ENCODE peak calls at places on chromosomes 4 and X, in four cellular contexts. One of them, this sample, is unnamed.

GRCh38 chr4:41644288-41644914 is 104.1 kb downstream of the PHOX2B start:
- DNase-seq in B cell: no peak
- DNase-seq in NB4: no peak
- DNase-seq in activated B cell treated with CpG ODN at 0.5 μM for 24 hours: no peak
- DNase-seq in this sample: peak; percentile 87

GRCh38 chrX:46325312-46325877 is 219.8 kb downstream of the ZNF674 start:
- DNase-seq in B cell: no peak
- DNase-seq in NB4: no peak
- DNase-seq in activated B cell treated with CpG ODN at 0.5 μM for 24 hours: no peak
- DNase-seq in this sample: no peak

GRCh38 chr4:38179690-38180299 is 219.6 kb downstream of the PTTG2 start:
- DNase-seq in B cell: peak; percentile 75
- DNase-seq in NB4: peak; percentile 80
- DNase-seq in activated B cell treated with CpG ODN at 0.5 μM for 24 hours: peak; percentile 54
- DNase-seq in this sample: peak; percentile 71

GRCh38 chr4:17494258-17494657 is 17.6 kb downstream of the QDPR start:
- DNase-seq in B cell: no peak
- DNase-seq in NB4: peak; percentile 61
- DNase-seq in activated B cell treated with CpG ODN at 0.5 μM for 24 hours: no peak
- DNase-seq in this sample: no peak

GRCh38 chr4:149795256-149795655 is 20.4 kb downstream of the IQCM start:
- DNase-seq in B cell: no peak
- DNase-seq in NB4: no peak
- DNase-seq in activated B cell treated with CpG ODN at 0.5 μM for 24 hours: no peak
- DNase-seq in this sample: no peak

GRCh38 chrX:23246001-23246400 is 88.6 kb upstream of the PTCHD1 start:
- DNase-seq in B cell: no peak
- DNase-seq in NB4: no peak
- DNase-seq in activated B cell treated with CpG ODN at 0.5 μM for 24 hours: no peak
- DNase-seq in this sample: no peak

GRCh38 chr4:788636-789297 is 37.2 kb downstream of the CPLX1 start:
- DNase-seq in B cell: no peak
- DNase-seq in NB4: no peak
- DNase-seq in activated B cell treated with CpG ODN at 0.5 μM for 24 hours: no peak
- DNase-seq in this sample: no peak

GRCh38 chr4:82491251-82491960 is 61.0 kb downstream of the ENOPH1 start:
- DNase-seq in B cell: no peak
- DNase-seq in NB4: no peak
- DNase-seq in activated B cell treated with CpG ODN at 0.5 μM for 24 hours: no peak
- DNase-seq in this sample: no peak

GRCh38 chr4:115275615-115276014 is 162.2 kb upstream of the NDST4 start:
- DNase-seq in B cell: no peak
- DNase-seq in NB4: peak; percentile 59
- DNase-seq in activated B cell treated with CpG ODN at 0.5 μM for 24 hours: no peak
- DNase-seq in this sample: no peak

GRCh38 chrX:12011075-12011474 is 127.2 kb upstream of the FRMPD4 start:
- DNase-seq in B cell: no peak
- DNase-seq in NB4: no peak
- DNase-seq in activated B cell treated with CpG ODN at 0.5 μM for 24 hours: no peak
- DNase-seq in this sample: no peak

GRCh38 chr4:95045429-95045828 is 287.7 kb downstream of the BMPR1B start:
- DNase-seq in B cell: no peak
- DNase-seq in NB4: no peak
- DNase-seq in activated B cell treated with CpG ODN at 0.5 μM for 24 hours: no peak
- DNase-seq in this sample: no peak

GRCh38 chrX:43969504-43970501 is 3.4 kb downstream of the NDP start:
- DNase-seq in B cell: no peak
- DNase-seq in NB4: peak; percentile 2
- DNase-seq in activated B cell treated with CpG ODN at 0.5 μM for 24 hours: no peak
- DNase-seq in this sample: no peak

GRCh38 chrX:103276581-103277002 is at the start of gene TCEAL5:
- DNase-seq in B cell: no peak
- DNase-seq in NB4: no peak
- DNase-seq in activated B cell treated with CpG ODN at 0.5 μM for 24 hours: no peak
- DNase-seq in this sample: no peak

GRCh38 chr4:148056879-148057278 is 325.0 kb downstream of the ARHGAP10 start:
- DNase-seq in B cell: peak; percentile 84
- DNase-seq in NB4: peak; percentile 89
- DNase-seq in activated B cell treated with CpG ODN at 0.5 μM for 24 hours: peak; percentile 45
- DNase-seq in this sample: no peak

GRCh38 chrX:115913575-115913974 is 257.0 kb upstream of the AGTR2 start:
- DNase-seq in B cell: no peak
- DNase-seq in NB4: no peak
- DNase-seq in activated B cell treated with CpG ODN at 0.5 μM for 24 hours: no peak
- DNase-seq in this sample: no peak

GRCh38 chrX:20091499-20091898 is 25.2 kb downstream of the MAP7D2 start:
- DNase-seq in B cell: no peak
- DNase-seq in NB4: no peak
- DNase-seq in activated B cell treated with CpG ODN at 0.5 μM for 24 hours: no peak
- DNase-seq in this sample: no peak

GRCh38 chr4:76547167-76547760 is 112.2 kb downstream of the SHROOM3 start:
- DNase-seq in B cell: no peak
- DNase-seq in NB4: no peak
- DNase-seq in activated B cell treated with CpG ODN at 0.5 μM for 24 hours: no peak
- DNase-seq in this sample: no peak

GRCh38 chr4:76546282-76547166 is 111.5 kb downstream of the SHROOM3 start:
- DNase-seq in B cell: no peak
- DNase-seq in NB4: no peak
- DNase-seq in activated B cell treated with CpG ODN at 0.5 μM for 24 hours: no peak
- DNase-seq in this sample: no peak

GRCh38 chr4:76549765-76550164 is 114.7 kb downstream of the SHROOM3 start:
- DNase-seq in B cell: no peak
- DNase-seq in NB4: no peak
- DNase-seq in activated B cell treated with CpG ODN at 0.5 μM for 24 hours: no peak
- DNase-seq in this sample: no peak

GRCh38 chr4:76550966-76551780 is 116.1 kb downstream of the SHROOM3 start:
- DNase-seq in B cell: no peak
- DNase-seq in NB4: peak; percentile 8
- DNase-seq in activated B cell treated with CpG ODN at 0.5 μM for 24 hours: no peak
- DNase-seq in this sample: no peak

GRCh38 chr4:76548704-76549103 is 113.7 kb downstream of the SHROOM3 start:
- DNase-seq in B cell: no peak
- DNase-seq in NB4: no peak
- DNase-seq in activated B cell treated with CpG ODN at 0.5 μM for 24 hours: no peak
- DNase-seq in this sample: no peak
- TF ChIP-seq CTCF in B cell: no peak
- TF ChIP-seq CTCF in NB4: no peak
- TF ChIP-seq CTCF in activated B cell treated with CpG ODN at 0.5 μM for 24 hours: no peak
- TF ChIP-seq CTCF in this sample: no peak

GRCh38 chrX:51804741-51805140 is 61.5 kb downstream of the GSPT2 start:
- DNase-seq in B cell: no peak
- DNase-seq in NB4: no peak
- DNase-seq in activated B cell treated with CpG ODN at 0.5 μM for 24 hours: no peak
- DNase-seq in this sample: no peak
- TF ChIP-seq CTCF in B cell: no peak
- TF ChIP-seq CTCF in NB4: no peak
- TF ChIP-seq CTCF in activated B cell treated with CpG ODN at 0.5 μM for 24 hours: no peak
- TF ChIP-seq CTCF in this sample: peak; percentile 27

DNA sequence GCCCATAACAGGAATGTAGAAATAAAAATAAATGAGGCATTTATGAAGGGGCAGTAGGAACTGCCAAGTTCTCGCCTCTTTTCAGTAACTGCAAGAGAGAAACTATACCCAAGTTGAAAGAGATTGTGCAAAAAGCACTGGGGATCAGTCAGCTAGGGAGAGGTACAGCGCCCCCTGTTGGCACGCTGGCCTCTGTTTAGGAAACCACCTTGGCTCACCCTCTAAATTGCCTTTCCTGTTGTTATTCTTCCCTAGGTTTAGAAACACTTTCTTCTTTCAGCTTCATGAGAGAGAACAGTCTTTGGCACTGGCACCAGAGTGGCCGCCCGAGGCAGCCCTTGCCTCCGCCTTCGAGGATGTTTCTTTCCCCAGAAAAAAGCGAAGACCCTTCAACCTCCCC is 348.5 kb downstream of the MID1IP1 start:
- DNase-seq in B cell: peak; percentile 62
- DNase-seq in NB4: peak; percentile 74
- DNase-seq in activated B cell treated with CpG ODN at 0.5 μM for 24 hours: peak; percentile 42
- DNase-seq in this sample: peak; percentile 44
- TF ChIP-seq CTCF in B cell: peak; percentile 66
- TF ChIP-seq CTCF in NB4: peak; percentile 85
- TF ChIP-seq CTCF in activated B cell treated with CpG ODN at 0.5 μM for 24 hours: no peak
- TF ChIP-seq CTCF in this sample: peak; percentile 74

GRCh38 chrX:135737361-135738071 is 24.1 kb downstream of the CT45A1 start:
- DNase-seq in B cell: no peak
- DNase-seq in NB4: peak; percentile 37
- DNase-seq in activated B cell treated with CpG ODN at 0.5 μM for 24 hours: no peak
- DNase-seq in this sample: no peak

GRCh38 chrX:135741192-135741715 is 26.7 kb downstream of the CT45A3 start:
- DNase-seq in B cell: no peak
- DNase-seq in NB4: no peak
- DNase-seq in activated B cell treated with CpG ODN at 0.5 μM for 24 hours: no peak
- DNase-seq in this sample: no peak

GRCh38 chrX:135740683-135741149 is 27.3 kb downstream of the CT45A3 start:
- DNase-seq in B cell: no peak
- DNase-seq in NB4: peak; percentile 62
- DNase-seq in activated B cell treated with CpG ODN at 0.5 μM for 24 hours: no peak
- DNase-seq in this sample: no peak
- TF ChIP-seq CTCF in B cell: peak; percentile 36
- TF ChIP-seq CTCF in NB4: peak; percentile 51
- TF ChIP-seq CTCF in activated B cell treated with CpG ODN at 0.5 μM for 24 hours: no peak
- TF ChIP-seq CTCF in this sample: no peak

GRCh38 chrX:3346436-3347329 is at the start of gene MXRA5:
- DNase-seq in B cell: no peak
- DNase-seq in NB4: no peak
- DNase-seq in activated B cell treated with CpG ODN at 0.5 μM for 24 hours: no peak
- DNase-seq in this sample: peak; percentile 14

GRCh38 chrX:3348191-3348590 is 1.7 kb upstream of the MXRA5 start:
- DNase-seq in B cell: no peak
- DNase-seq in NB4: no peak
- DNase-seq in activated B cell treated with CpG ODN at 0.5 μM for 24 hours: no peak
- DNase-seq in this sample: no peak

GRCh38 chrX:3351287-3351686 is 4.8 kb upstream of the MXRA5 start:
- DNase-seq in B cell: no peak
- DNase-seq in NB4: no peak
- DNase-seq in activated B cell treated with CpG ODN at 0.5 μM for 24 hours: no peak
- DNase-seq in this sample: no peak

GRCh38 chrX:3345281-3346081 is 971 bp downstream of the MXRA5 start:
- DNase-seq in B cell: no peak
- DNase-seq in NB4: no peak
- DNase-seq in activated B cell treated with CpG ODN at 0.5 μM for 24 hours: no peak
- DNase-seq in this sample: peak; percentile 46
- TF ChIP-seq CTCF in B cell: no peak
- TF ChIP-seq CTCF in NB4: no peak
- TF ChIP-seq CTCF in activated B cell treated with CpG ODN at 0.5 μM for 24 hours: no peak
- TF ChIP-seq CTCF in this sample: no peak

GRCh38 chrX:107729558-107730297 is 45.9 kb downstream of the TSC22D3 start:
- DNase-seq in B cell: no peak
- DNase-seq in NB4: no peak
- DNase-seq in activated B cell treated with CpG ODN at 0.5 μM for 24 hours: no peak
- DNase-seq in this sample: no peak
- TF ChIP-seq CTCF in B cell: no peak
- TF ChIP-seq CTCF in NB4: no peak
- TF ChIP-seq CTCF in activated B cell treated with CpG ODN at 0.5 μM for 24 hours: no peak
- TF ChIP-seq CTCF in this sample: no peak

DNA sequence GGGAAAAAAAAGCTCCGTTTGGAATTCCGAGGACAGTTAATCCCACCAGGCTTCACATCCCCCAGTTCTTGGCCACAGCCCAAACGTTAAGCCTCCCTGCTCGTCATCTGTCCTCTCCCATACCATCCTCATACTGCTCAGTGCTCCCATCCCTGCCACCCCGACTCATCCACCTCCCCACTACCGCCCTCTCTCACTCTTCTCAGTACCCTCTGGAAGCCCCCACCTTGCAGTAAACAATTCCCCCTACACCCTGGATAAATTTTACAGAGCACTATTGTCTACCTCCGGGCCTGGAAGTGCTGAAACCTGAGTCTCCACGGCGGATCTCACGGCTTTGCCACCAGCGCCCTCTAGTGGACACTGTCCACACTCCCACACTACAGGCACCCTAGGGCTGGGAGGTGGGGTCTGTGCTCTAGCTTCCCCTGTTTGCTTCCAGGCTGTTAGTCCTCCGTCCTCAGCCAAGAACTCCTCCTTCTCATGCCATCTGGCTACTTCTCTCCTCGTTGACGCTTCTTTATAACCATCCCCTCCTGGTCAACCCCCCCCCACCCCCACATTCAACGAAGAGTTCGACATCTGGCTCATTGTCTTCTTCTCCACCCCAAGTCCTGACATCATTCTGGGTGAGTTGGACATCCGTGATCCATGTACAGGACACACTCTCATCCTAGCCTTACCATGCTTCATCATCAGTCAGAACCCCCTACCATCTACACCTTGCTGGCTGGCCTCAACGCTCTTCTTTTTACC is 54.5 kb downstream of the RTL9 start:
- DNase-seq in B cell: peak; percentile 66
- DNase-seq in NB4: peak; percentile 71
- DNase-seq in activated B cell treated with CpG ODN at 0.5 μM for 24 hours: peak; percentile 37
- DNase-seq in this sample: peak; percentile 76
- TF ChIP-seq CTCF in B cell: peak; percentile 73
- TF ChIP-seq CTCF in NB4: peak; percentile 71
- TF ChIP-seq CTCF in activated B cell treated with CpG ODN at 0.5 μM for 24 hours: peak; percentile 60
- TF ChIP-seq CTCF in this sample: peak; percentile 95

GRCh38 chrX:8803326-8803725 is 2.1 kb upstream of the FAM9A start:
- DNase-seq in B cell: no peak
- DNase-seq in NB4: no peak
- DNase-seq in activated B cell treated with CpG ODN at 0.5 μM for 24 hours: no peak
- DNase-seq in this sample: no peak
- TF ChIP-seq CTCF in B cell: no peak
- TF ChIP-seq CTCF in NB4: no peak
- TF ChIP-seq CTCF in activated B cell treated with CpG ODN at 0.5 μM for 24 hours: no peak
- TF ChIP-seq CTCF in this sample: no peak

GRCh38 chr4:73962724-73963123 is 19.1 kb downstream of the PF4 start:
- DNase-seq in B cell: no peak
- DNase-seq in NB4: no peak
- DNase-seq in activated B cell treated with CpG ODN at 0.5 μM for 24 hours: no peak
- DNase-seq in this sample: no peak

GRCh38 chr4:73970945-73971344 is 10.9 kb downstream of the PF4 start:
- DNase-seq in B cell: no peak
- DNase-seq in NB4: no peak
- DNase-seq in activated B cell treated with CpG ODN at 0.5 μM for 24 hours: no peak
- DNase-seq in this sample: no peak

GRCh38 chr4:73970011-73970410 is 11.8 kb downstream of the PF4 start:
- DNase-seq in B cell: no peak
- DNase-seq in NB4: no peak
- DNase-seq in activated B cell treated with CpG ODN at 0.5 μM for 24 hours: no peak
- DNase-seq in this sample: no peak

GRCh38 chr4:73967891-73968290 is 13.9 kb downstream of the PF4 start:
- DNase-seq in B cell: no peak
- DNase-seq in NB4: no peak
- DNase-seq in activated B cell treated with CpG ODN at 0.5 μM for 24 hours: no peak
- DNase-seq in this sample: no peak

GRCh38 chr4:73964862-73965611 is 16.8 kb downstream of the PF4 start:
- DNase-seq in B cell: no peak
- DNase-seq in NB4: peak; percentile 23
- DNase-seq in activated B cell treated with CpG ODN at 0.5 μM for 24 hours: no peak
- DNase-seq in this sample: no peak
- TF ChIP-seq CTCF in B cell: no peak
- TF ChIP-seq CTCF in NB4: peak; percentile 14
- TF ChIP-seq CTCF in activated B cell treated with CpG ODN at 0.5 μM for 24 hours: no peak
- TF ChIP-seq CTCF in this sample: peak; percentile 54